ENCODE peak calls at places on chromosomes 3 and 15, in ten cellular contexts. F is small intestine; K is transverse colon; J is thoracic aorta; A is naive thymus-derived CD4-positive, alpha-beta T cell; G is CD4-positive, CD25-positive, alpha-beta regulatory T cell; E is H1; X is CD8-positive, alpha-beta T cell; S is astrocyte of the spinal cord; M is epithelial cell of esophagus. N is an unnamed sample.

GRCh38 chr3:111605016-111605415 is 9.9 kb upstream of the ZBED2 start:
- DNase-seq in F (no peak), K (no peak), J (no peak), A (no peak), G (no peak), E (no peak), X (no peak), S (peak), M (peak), N (no peak)

GRCh38 chr3:60135474-60135873 is 1085.6 kb upstream of the CFAP20DC start:
- DNase-seq in F (no peak), K (no peak), J (no peak), A (no peak), G (no peak), E (no peak), X (no peak), S (no peak), M (no peak), N (no peak)

GRCh38 chr3:159189994-159190669 is 388.3 kb downstream of the MFSD1 start:
- DNase-seq in F (no peak), K (no peak), J (no peak), A (no peak), G (no peak), E (no peak), X (no peak), S (peak), M (peak), N (no peak)

GRCh38 chr15:52186651-52187486 is 4.3 kb downstream of the GNB5 start:
- DNase-seq in F (no peak), K (no peak), J (no peak), A (no peak), G (no peak), E (no peak), X (no peak), S (no peak), M (no peak), N (no peak)

GRCh38 chr15:88076246-88076645 is 180.3 kb downstream of the NTRK3 start:
- DNase-seq in F (no peak), K (no peak), J (no peak), A (no peak), G (no peak), E (no peak), X (no peak), S (no peak), M (no peak), N (no peak)

GRCh38 chr3:194808709-194809108 is 123.0 kb downstream of the FAM43A start:
- DNase-seq in F (no peak), K (no peak), J (no peak), A (no peak), G (no peak), E (no peak), X (no peak), S (peak), M (peak), N (no peak)

GRCh38 chr15:35603298-35603697 is 57.3 kb upstream of the DPH6 start:
- DNase-seq in F (no peak), K (no peak), J (no peak), A (no peak), G (no peak), E (no peak), X (no peak), S (peak), M (peak), N (no peak)

GRCh38 chr15:43911235-43911661 is 84.4 kb downstream of the WDR76 start:
- DNase-seq in F (no peak), K (no peak), J (no peak), A (no peak), G (no peak), E (no peak), X (no peak), S (peak), M (peak), N (no peak)

GRCh38 chr3:151479452-151479851 is 18.6 kb upstream of the IGSF10 start:
- DNase-seq in F (no peak), K (no peak), J (no peak), A (no peak), G (no peak), E (no peak), X (no peak), S (no peak), M (no peak), N (no peak)

GRCh38 chr15:40306908-40307307 is 827 bp downstream of the PLCB2 start:
- DNase-seq in F (no peak), K (no peak), J (no peak), A (peak), G (no peak), E (no peak), X (no peak), S (no peak), M (no peak), N (no peak)

GRCh38 chr3:73625124-73625665 is 454 bp upstream of the PDZRN3 start:
- DNase-seq in F (peak), K (no peak), J (no peak), A (no peak), G (no peak), E (peak), X (no peak), S (peak), M (peak), N (no peak)

GRCh38 chr3:19013879-19014278 is 134.4 kb upstream of the KCNH8 start:
- DNase-seq in F (peak), K (no peak), J (no peak), A (no peak), G (no peak), E (no peak), X (no peak), S (no peak), M (peak), N (no peak)

GRCh38 chr15:34953851-34954250 is 15.7 kb downstream of the AQR start:
- DNase-seq in F (no peak), K (no peak), J (no peak), A (no peak), G (no peak), E (no peak), X (no peak), S (no peak), M (no peak), N (no peak)

GRCh38 chr3:191549377-191549776 is 88.4 kb downstream of the PYDC2 start:
- DNase-seq in F (no peak), K (no peak), J (no peak), A (no peak), G (no peak), E (no peak), X (no peak), S (no peak), M (no peak), N (no peak)

GRCh38 chr3:123907720-123908119 is 23.6 kb upstream of the MYLK start:
- DNase-seq in F (no peak), K (no peak), J (no peak), A (no peak), G (no peak), E (no peak), X (no peak), S (no peak), M (no peak), N (no peak)

GRCh38 chr15:68962464-68962863 is 32.1 kb downstream of the SPESP1 start:
- DNase-seq in F (no peak), K (no peak), J (no peak), A (no peak), G (no peak), E (no peak), X (no peak), S (no peak), M (no peak), N (no peak)

GRCh38 chr3:107928084-107928445 is 162.8 kb downstream of the CD47 start:
- DNase-seq in F (peak), K (peak), J (no peak), A (no peak), G (peak), E (no peak), X (no peak), S (peak), M (peak), N (no peak)

GRCh38 chr3:4601926-4602325 is 108.8 kb downstream of the ITPR1 start:
- DNase-seq in F (no peak), K (no peak), J (no peak), A (no peak), G (no peak), E (no peak), X (no peak), S (no peak), M (peak), N (no peak)

GRCh38 chr3:30546934-30547333 is 59.5 kb upstream of the TGFBR2 start:
- DNase-seq in F (no peak), K (no peak), J (no peak), A (no peak), G (no peak), E (no peak), X (no peak), S (no peak), M (no peak), N (no peak)

GRCh38 chr3:149368850-149369497 is 8.5 kb downstream of the TM4SF1 start:
- DNase-seq in F (no peak), K (no peak), J (no peak), A (no peak), G (no peak), E (no peak), X (no peak), S (no peak), M (no peak), N (peak)

GRCh38 chr15:40782609-40783227 is 12.9 kb downstream of the C15orf62 start:
- DNase-seq in F (peak), K (peak), J (no peak), A (peak), G (peak), E (peak), X (peak), S (no peak), M (peak), N (no peak)

GRCh38 chr15:31551323-31551722 is 224.7 kb downstream of the KLF13 start:
- DNase-seq in F (no peak), K (no peak), J (no peak), A (no peak), G (no peak), E (no peak), X (no peak), S (no peak), M (peak), N (no peak)

GRCh38 chr3:52280046-52280445 is 1.6 kb upstream of the WDR82 start:
- DNase-seq in F (no peak), K (no peak), J (no peak), A (no peak), G (no peak), E (no peak), X (no peak), S (peak), M (no peak), N (no peak)

GRCh38 chr15:66623801-66624453 is 58.1 kb upstream of the LCTL start:
- DNase-seq in F (no peak), K (no peak), J (no peak), A (no peak), G (no peak), E (no peak), X (no peak), S (no peak), M (no peak), N (no peak)

GRCh38 chr3:120435621-120436020 is 15.2 kb downstream of the FSTL1 start:
- DNase-seq in F (no peak), K (no peak), J (no peak), A (no peak), G (no peak), E (no peak), X (no peak), S (peak), M (peak), N (no peak)

GRCh38 chr15:31273258-31273941 is 53.2 kb upstream of the KLF13 start:
- DNase-seq in F (no peak), K (no peak), J (no peak), A (peak), G (no peak), E (peak), X (no peak), S (no peak), M (no peak), N (no peak)

GRCh38 chr3:140198242-140198641 is 263.3 kb downstream of the CLSTN2 start:
- DNase-seq in F (no peak), K (no peak), J (no peak), A (no peak), G (no peak), E (no peak), X (no peak), S (no peak), M (no peak), N (no peak)

GRCh38 chr15:28043625-28044520 is 55.2 kb downstream of the OCA2 start:
- DNase-seq in F (peak), K (no peak), J (no peak), A (no peak), G (no peak), E (no peak), X (no peak), S (no peak), M (no peak), N (no peak)

GRCh38 chr15:44145495-44145894 is 49.6 kb downstream of the FRMD5 start:
- DNase-seq in F (no peak), K (no peak), J (no peak), A (no peak), G (no peak), E (no peak), X (no peak), S (no peak), M (no peak), N (no peak)

GRCh38 chr3:195196266-195196665 is 74.7 kb downstream of the XXYLT1 start:
- DNase-seq in F (no peak), K (no peak), J (no peak), A (no peak), G (no peak), E (no peak), X (no peak), S (peak), M (peak), N (no peak)

GRCh38 chr3:186128158-186128557 is 19.3 kb upstream of the ETV5 start:
- DNase-seq in F (no peak), K (no peak), J (no peak), A (no peak), G (no peak), E (no peak), X (no peak), S (no peak), M (no peak), N (no peak)

GRCh38 chr3:55629432-55629831 is 142.3 kb upstream of the WNT5A start:
- DNase-seq in F (no peak), K (peak), J (no peak), A (no peak), G (no peak), E (no peak), X (no peak), S (no peak), M (peak), N (peak)

GRCh38 chr15:92012368-92012629 is 158.8 kb downstream of the SLCO3A1 start:
- DNase-seq in F (no peak), K (no peak), J (no peak), A (peak), G (no peak), E (no peak), X (no peak), S (no peak), M (peak), N (no peak)

GRCh38 chr3:69530554-69530953 is 144.7 kb upstream of the FRMD4B start:
- DNase-seq in F (no peak), K (no peak), J (no peak), A (no peak), G (no peak), E (no peak), X (no peak), S (no peak), M (no peak), N (no peak)

GRCh38 chr3:69532828-69533219 is 146.9 kb upstream of the FRMD4B start:
- DNase-seq in F (no peak), K (no peak), J (no peak), A (no peak), G (no peak), E (no peak), X (no peak), S (no peak), M (no peak), N (no peak)

GRCh38 chr3:69531975-69532827 is 146.3 kb upstream of the FRMD4B start:
- DNase-seq in F (no peak), K (no peak), J (no peak), A (no peak), G (no peak), E (no peak), X (no peak), S (no peak), M (no peak), N (no peak)

GRCh38 chr3:69524826-69525225 is 138.9 kb upstream of the FRMD4B start:
- DNase-seq in F (no peak), K (no peak), J (no peak), A (no peak), G (no peak), E (no peak), X (no peak), S (no peak), M (no peak), N (no peak)

DNA sequence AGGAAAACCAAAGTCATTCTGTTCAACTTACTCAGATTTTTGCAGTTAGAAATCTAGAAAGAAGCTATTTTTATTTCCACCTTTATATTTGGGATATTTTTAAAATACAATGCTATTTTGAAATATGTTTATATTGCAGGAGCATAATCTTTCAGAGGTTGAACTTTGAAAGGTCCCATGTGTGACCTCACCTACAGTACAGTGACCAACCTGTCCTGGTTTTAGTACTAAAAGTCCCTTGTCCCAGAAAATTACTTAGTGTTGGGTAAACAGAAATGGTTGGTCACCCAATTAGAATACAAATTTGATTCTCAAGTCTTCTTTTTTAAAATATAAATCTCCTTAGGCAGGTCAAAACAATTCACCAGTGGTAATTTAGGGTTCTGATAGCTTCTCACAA is 141.6 kb upstream of the FRMD4B start:
- DNase-seq in F (no peak), K (no peak), J (no peak), A (no peak), G (no peak), E (no peak), X (no peak), S (no peak), M (no peak), N (no peak)
- H3K4me3 ChIP-seq in F (no peak), K (no peak), J (no peak), A (no peak), G (no peak), E (no peak), X (no peak), S (no peak), M (no peak), N (no peak)

GRCh38 chr15:81092559-81092902 is 41.5 kb upstream of the CFAP161 start:
- DNase-seq in F (no peak), K (no peak), J (no peak), A (no peak), G (no peak), E (no peak), X (no peak), S (no peak), M (no peak), N (no peak)
- H3K4me3 ChIP-seq in F (no peak), K (no peak), J (no peak), A (no peak), G (no peak), E (no peak), X (no peak), S (no peak), M (no peak), N (no peak)

GRCh38 chr3:50319872-50320625 is 2.5 kb downstream of the HYAL2 start:
- DNase-seq in F (no peak), K (no peak), J (no peak), A (no peak), G (no peak), E (no peak), X (no peak), S (no peak), M (no peak), N (no peak)
- H3K4me3 ChIP-seq in F (peak), K (peak), J (peak), A (peak), G (peak), E (peak), X (peak), S (peak), M (peak), N (peak)

GRCh38 chr15:74664670-74665069 is 31.2 kb downstream of the EDC3 start:
- DNase-seq in F (no peak), K (no peak), J (no peak), A (no peak), G (no peak), E (no peak), X (no peak), S (no peak), M (no peak), N (no peak)
- H3K4me3 ChIP-seq in F (no peak), K (no peak), J (no peak), A (no peak), G (no peak), E (no peak), X (no peak), S (no peak), M (no peak), N (no peak)

GRCh38 chr15:100596792-100597191 is 5.2 kb downstream of the LINS1 start:
- DNase-seq in F (peak), K (peak), J (peak), A (peak), G (peak), E (no peak), X (peak), S (peak), M (peak), N (no peak)
- H3K4me3 ChIP-seq in F (no peak), K (no peak), J (no peak), A (peak), G (peak), E (no peak), X (peak), S (no peak), M (no peak), N (no peak)

GRCh38 chr3:189096092-189096491 is 75.7 kb upstream of the TPRG1 start:
- DNase-seq in F (no peak), K (no peak), J (no peak), A (no peak), G (no peak), E (no peak), X (no peak), S (no peak), M (peak), N (no peak)

GRCh38 chr3:189101594-189101993 is 70.2 kb upstream of the TPRG1 start:
- DNase-seq in F (no peak), K (no peak), J (no peak), A (no peak), G (no peak), E (no peak), X (no peak), S (no peak), M (no peak), N (no peak)

GRCh38 chr3:189100866-189101265 is 70.9 kb upstream of the TPRG1 start:
- DNase-seq in F (no peak), K (no peak), J (no peak), A (no peak), G (no peak), E (no peak), X (no peak), S (no peak), M (no peak), N (no peak)

GRCh38 chr3:189099505-189100290 is 72.1 kb upstream of the TPRG1 start:
- DNase-seq in F (no peak), K (no peak), J (no peak), A (no peak), G (no peak), E (no peak), X (no peak), S (no peak), M (no peak), N (no peak)

DNA sequence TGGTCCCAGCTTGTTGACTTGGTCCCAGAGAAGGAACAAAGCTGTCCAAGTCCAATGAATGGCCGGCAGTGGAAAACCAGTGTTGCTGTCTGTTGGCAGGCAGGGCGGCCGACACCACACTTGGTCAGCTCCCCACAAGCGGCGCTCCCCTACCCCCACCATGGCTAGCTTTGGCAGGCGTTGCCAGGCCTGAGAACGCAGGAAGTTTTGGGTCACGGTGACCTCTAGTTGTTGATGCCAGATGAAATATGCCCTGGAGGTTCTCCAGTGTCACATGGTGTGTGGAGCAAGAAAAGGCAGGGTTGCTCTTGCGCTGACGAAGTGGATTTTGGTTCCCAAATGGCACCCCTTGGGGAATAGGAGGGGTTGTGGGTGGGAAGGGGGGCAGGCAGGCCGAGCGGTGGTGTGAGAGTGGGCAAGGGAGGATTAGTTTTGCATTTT is 72.7 kb upstream of the TPRG1 start:
- DNase-seq in F (no peak), K (peak), J (peak), A (no peak), G (no peak), E (no peak), X (no peak), S (no peak), M (no peak), N (no peak)
- H3K4me3 ChIP-seq in F (no peak), K (no peak), J (no peak), A (no peak), G (no peak), E (no peak), X (no peak), S (no peak), M (no peak), N (no peak)